ENCODE peak calls at places on chromosomes 1 and 21, in eight cellular contexts. One of them, this sample, is unnamed.

GRCh38 chr1:42052300-42052699 is 100.9 kb upstream of the GUCA2B start:
- DNase-seq in lower leg skin: no peak
- DNase-seq in A549: no peak
- DNase-seq in adipocyte: peak
- DNase-seq in mesenchymal stem cell: no peak
- DNase-seq in heart left ventricle: no peak
- DNase-seq in heart right ventricle: no peak
- DNase-seq in CD8-positive, alpha-beta T cell: no peak
- DNase-seq in this sample: no peak

GRCh38 chr1:189619682-189620332 is 857.9 kb downstream of the BRINP3 start:
- DNase-seq in CD8-positive, alpha-beta T cell: no peak
- DNase-seq in A549: peak
- DNase-seq in heart right ventricle: no peak
- DNase-seq in adipocyte: peak
- DNase-seq in mesenchymal stem cell: peak
- DNase-seq in lower leg skin: no peak
- DNase-seq in heart left ventricle: no peak
- DNase-seq in this sample: no peak

GRCh38 chr1:63857478-63857877 is 83.7 kb downstream of the ROR1 start:
- DNase-seq in heart left ventricle: no peak
- DNase-seq in adipocyte: no peak
- DNase-seq in mesenchymal stem cell: no peak
- DNase-seq in A549: no peak
- DNase-seq in CD8-positive, alpha-beta T cell: no peak
- DNase-seq in lower leg skin: no peak
- DNase-seq in heart right ventricle: no peak
- DNase-seq in this sample: no peak

GRCh38 chr21:32356874-32357395 is 35.9 kb downstream of the URB1 start:
- DNase-seq in mesenchymal stem cell: no peak
- DNase-seq in CD8-positive, alpha-beta T cell: no peak
- DNase-seq in lower leg skin: no peak
- DNase-seq in adipocyte: no peak
- DNase-seq in heart right ventricle: no peak
- DNase-seq in heart left ventricle: no peak
- DNase-seq in A549: no peak
- DNase-seq in this sample: no peak

GRCh38 chr1:226867461-226868054 is 2.9 kb upstream of the PSEN2 start:
- DNase-seq in heart left ventricle: no peak
- DNase-seq in lower leg skin: no peak
- DNase-seq in mesenchymal stem cell: no peak
- DNase-seq in CD8-positive, alpha-beta T cell: no peak
- DNase-seq in A549: no peak
- DNase-seq in heart right ventricle: no peak
- DNase-seq in adipocyte: no peak
- DNase-seq in this sample: no peak

GRCh38 chr21:29302340-29302991 is 3.7 kb downstream of the BACH1 start:
- DNase-seq in CD8-positive, alpha-beta T cell: no peak
- DNase-seq in heart left ventricle: no peak
- DNase-seq in heart right ventricle: no peak
- DNase-seq in mesenchymal stem cell: peak
- DNase-seq in adipocyte: no peak
- DNase-seq in lower leg skin: no peak
- DNase-seq in A549: no peak
- DNase-seq in this sample: peak

GRCh38 chr1:161197560-161198205 is 1.2 kb downstream of the ADAMTS4 start:
- DNase-seq in heart left ventricle: no peak
- DNase-seq in CD8-positive, alpha-beta T cell: no peak
- DNase-seq in heart right ventricle: no peak
- DNase-seq in mesenchymal stem cell: no peak
- DNase-seq in A549: no peak
- DNase-seq in adipocyte: no peak
- DNase-seq in lower leg skin: peak
- DNase-seq in this sample: no peak

GRCh38 chr1:41898191-41898713 is 20.5 kb downstream of the HIVEP3 start:
- DNase-seq in lower leg skin: no peak
- DNase-seq in heart right ventricle: no peak
- DNase-seq in CD8-positive, alpha-beta T cell: peak
- DNase-seq in mesenchymal stem cell: peak
- DNase-seq in A549: no peak
- DNase-seq in adipocyte: no peak
- DNase-seq in heart left ventricle: no peak
- DNase-seq in this sample: peak

GRCh38 chr1:242398351-242398750 is 126.1 kb downstream of the PLD5 start:
- DNase-seq in lower leg skin: no peak
- DNase-seq in CD8-positive, alpha-beta T cell: no peak
- DNase-seq in heart left ventricle: no peak
- DNase-seq in mesenchymal stem cell: no peak
- DNase-seq in heart right ventricle: no peak
- DNase-seq in A549: no peak
- DNase-seq in adipocyte: no peak
- DNase-seq in this sample: no peak

GRCh38 chr1:111895456-111895855 is 94.0 kb downstream of the KCND3 start:
- DNase-seq in lower leg skin: no peak
- DNase-seq in adipocyte: no peak
- DNase-seq in A549: no peak
- DNase-seq in CD8-positive, alpha-beta T cell: no peak
- DNase-seq in mesenchymal stem cell: no peak
- DNase-seq in heart left ventricle: no peak
- DNase-seq in heart right ventricle: no peak
- DNase-seq in this sample: no peak

GRCh38 chr1:97907886-97908285 is 12.9 kb downstream of the DPYD start:
- DNase-seq in adipocyte: no peak
- DNase-seq in heart left ventricle: no peak
- DNase-seq in A549: no peak
- DNase-seq in CD8-positive, alpha-beta T cell: no peak
- DNase-seq in lower leg skin: no peak
- DNase-seq in mesenchymal stem cell: no peak
- DNase-seq in heart right ventricle: no peak
- DNase-seq in this sample: no peak

GRCh38 chr1:226438007-226438406 is 30.1 kb upstream of the PARP1 start:
- DNase-seq in mesenchymal stem cell: peak
- DNase-seq in A549: no peak
- DNase-seq in lower leg skin: no peak
- DNase-seq in adipocyte: no peak
- DNase-seq in heart left ventricle: no peak
- DNase-seq in heart right ventricle: no peak
- DNase-seq in CD8-positive, alpha-beta T cell: no peak
- DNase-seq in this sample: no peak

GRCh38 chr1:95013948-95014574 is 58.7 kb downstream of the ALG14 start:
- DNase-seq in heart right ventricle: no peak
- DNase-seq in heart left ventricle: no peak
- DNase-seq in A549: no peak
- DNase-seq in adipocyte: no peak
- DNase-seq in mesenchymal stem cell: no peak
- DNase-seq in lower leg skin: no peak
- DNase-seq in CD8-positive, alpha-beta T cell: no peak
- DNase-seq in this sample: no peak

GRCh38 chr1:151615711-151616504 is 4.1 kb downstream of the SNX27 start:
- DNase-seq in heart right ventricle: no peak
- DNase-seq in CD8-positive, alpha-beta T cell: no peak
- DNase-seq in heart left ventricle: no peak
- DNase-seq in adipocyte: no peak
- DNase-seq in mesenchymal stem cell: no peak
- DNase-seq in A549: no peak
- DNase-seq in lower leg skin: no peak
- DNase-seq in this sample: no peak

GRCh38 chr1:3419415-3420204 is 34.9 kb upstream of the ARHGEF16 start:
- DNase-seq in adipocyte: no peak
- DNase-seq in lower leg skin: no peak
- DNase-seq in A549: no peak
- DNase-seq in mesenchymal stem cell: no peak
- DNase-seq in heart left ventricle: no peak
- DNase-seq in heart right ventricle: no peak
- DNase-seq in CD8-positive, alpha-beta T cell: no peak
- DNase-seq in this sample: no peak

GRCh38 chr1:24142546-24143431 is at the start of gene IL22RA1:
- DNase-seq in CD8-positive, alpha-beta T cell: no peak
- DNase-seq in heart left ventricle: no peak
- DNase-seq in heart right ventricle: no peak
- DNase-seq in adipocyte: no peak
- DNase-seq in A549: peak
- DNase-seq in mesenchymal stem cell: peak
- DNase-seq in lower leg skin: no peak
- DNase-seq in this sample: no peak

GRCh38 chr1:203440780-203441179 is 34.8 kb upstream of the PRELP start:
- DNase-seq in mesenchymal stem cell: peak
- DNase-seq in heart left ventricle: peak
- DNase-seq in adipocyte: peak
- DNase-seq in heart right ventricle: peak
- DNase-seq in CD8-positive, alpha-beta T cell: no peak
- DNase-seq in A549: no peak
- DNase-seq in lower leg skin: peak
- DNase-seq in this sample: peak

GRCh38 chr21:41369915-41370839 is 8.3 kb downstream of the MX2 start:
- DNase-seq in A549: no peak
- DNase-seq in CD8-positive, alpha-beta T cell: peak
- DNase-seq in heart right ventricle: no peak
- DNase-seq in mesenchymal stem cell: peak
- DNase-seq in heart left ventricle: no peak
- DNase-seq in adipocyte: no peak
- DNase-seq in lower leg skin: peak
- DNase-seq in this sample: peak

GRCh38 chr21:41571938-41572510 is 64.1 kb upstream of the TMPRSS2 start:
- DNase-seq in lower leg skin: no peak
- DNase-seq in CD8-positive, alpha-beta T cell: no peak
- DNase-seq in heart right ventricle: no peak
- DNase-seq in mesenchymal stem cell: no peak
- DNase-seq in heart left ventricle: no peak
- DNase-seq in adipocyte: no peak
- DNase-seq in A549: no peak
- DNase-seq in this sample: no peak

GRCh38 chr1:228181635-228182034 is 16.0 kb downstream of the IBA57 start:
- DNase-seq in heart right ventricle: no peak
- DNase-seq in CD8-positive, alpha-beta T cell: no peak
- DNase-seq in A549: no peak
- DNase-seq in mesenchymal stem cell: no peak
- DNase-seq in lower leg skin: peak
- DNase-seq in heart left ventricle: no peak
- DNase-seq in adipocyte: no peak
- DNase-seq in this sample: no peak

GRCh38 chr1:66778969-66779368 is 22.1 kb downstream of the INSL5 start:
- DNase-seq in adipocyte: no peak
- DNase-seq in lower leg skin: no peak
- DNase-seq in A549: no peak
- DNase-seq in heart left ventricle: no peak
- DNase-seq in CD8-positive, alpha-beta T cell: no peak
- DNase-seq in heart right ventricle: no peak
- DNase-seq in mesenchymal stem cell: no peak
- DNase-seq in this sample: no peak
- H3K4me3 ChIP-seq in adipocyte: peak
- H3K4me3 ChIP-seq in lower leg skin: no peak
- H3K4me3 ChIP-seq in A549: no peak
- H3K4me3 ChIP-seq in heart left ventricle: no peak
- H3K4me3 ChIP-seq in CD8-positive, alpha-beta T cell: no peak
- H3K4me3 ChIP-seq in heart right ventricle: no peak
- H3K4me3 ChIP-seq in mesenchymal stem cell: no peak
- H3K4me3 ChIP-seq in this sample: no peak

DNA sequence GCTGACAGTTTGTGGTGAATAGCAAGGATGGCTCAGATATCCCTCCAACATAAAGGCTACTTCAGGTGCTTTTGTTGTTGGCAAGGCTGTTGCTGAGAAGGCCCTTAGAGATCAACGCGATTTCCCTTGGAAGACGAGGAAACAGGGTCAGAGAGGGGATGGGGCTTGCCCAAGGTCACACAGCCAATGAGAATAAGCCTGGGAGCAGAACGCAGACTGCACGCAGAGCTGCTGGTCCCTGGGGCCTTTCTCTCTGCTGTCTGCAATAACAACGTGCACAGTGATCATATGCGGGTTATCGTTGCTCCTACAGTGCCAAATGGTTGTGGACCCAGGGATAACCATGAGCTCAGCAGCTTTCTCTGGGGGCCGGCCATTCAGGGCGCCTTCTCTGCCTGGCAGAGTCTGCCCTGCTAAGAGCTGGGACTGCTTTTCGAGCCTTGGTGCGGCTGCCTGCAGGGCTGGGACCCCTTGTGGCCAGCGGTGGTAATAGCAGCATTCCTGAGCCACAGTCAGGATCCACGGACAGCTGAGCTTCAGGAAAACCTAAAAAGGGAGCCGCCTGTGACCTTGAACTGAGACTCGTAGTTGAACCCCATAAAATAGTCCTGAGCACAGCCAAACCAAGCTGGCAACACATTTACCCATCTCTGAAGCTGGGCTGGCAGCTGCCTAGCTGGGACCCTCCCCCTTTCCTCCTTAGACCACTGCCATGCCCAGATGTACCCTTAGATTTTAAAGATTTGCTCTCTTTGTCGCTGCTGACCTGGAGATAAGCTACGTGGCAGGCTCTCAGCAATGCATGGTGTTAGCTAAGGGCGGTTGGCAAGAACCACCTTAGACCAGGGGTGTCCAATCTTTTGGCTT is 39.8 kb downstream of the HTR6 start:
- DNase-seq in heart right ventricle: peak
- DNase-seq in lower leg skin: peak
- DNase-seq in adipocyte: peak
- DNase-seq in heart left ventricle: peak
- DNase-seq in A549: peak
- DNase-seq in mesenchymal stem cell: peak
- DNase-seq in CD8-positive, alpha-beta T cell: peak
- DNase-seq in this sample: peak
- H3K4me3 ChIP-seq in heart right ventricle: no peak
- H3K4me3 ChIP-seq in lower leg skin: no peak
- H3K4me3 ChIP-seq in adipocyte: no peak
- H3K4me3 ChIP-seq in heart left ventricle: no peak
- H3K4me3 ChIP-seq in A549: no peak
- H3K4me3 ChIP-seq in mesenchymal stem cell: no peak
- H3K4me3 ChIP-seq in CD8-positive, alpha-beta T cell: no peak
- H3K4me3 ChIP-seq in this sample: no peak

GRCh38 chr1:118982816-118983557 is 5.2 kb downstream of the TBX15 start:
- DNase-seq in heart left ventricle: no peak
- DNase-seq in A549: no peak
- DNase-seq in adipocyte: no peak
- DNase-seq in heart right ventricle: no peak
- DNase-seq in lower leg skin: no peak
- DNase-seq in mesenchymal stem cell: no peak
- DNase-seq in CD8-positive, alpha-beta T cell: no peak
- DNase-seq in this sample: no peak
- H3K4me3 ChIP-seq in heart left ventricle: no peak
- H3K4me3 ChIP-seq in A549: no peak
- H3K4me3 ChIP-seq in adipocyte: peak
- H3K4me3 ChIP-seq in heart right ventricle: no peak
- H3K4me3 ChIP-seq in lower leg skin: no peak
- H3K4me3 ChIP-seq in mesenchymal stem cell: peak
- H3K4me3 ChIP-seq in CD8-positive, alpha-beta T cell: no peak
- H3K4me3 ChIP-seq in this sample: no peak

DNA sequence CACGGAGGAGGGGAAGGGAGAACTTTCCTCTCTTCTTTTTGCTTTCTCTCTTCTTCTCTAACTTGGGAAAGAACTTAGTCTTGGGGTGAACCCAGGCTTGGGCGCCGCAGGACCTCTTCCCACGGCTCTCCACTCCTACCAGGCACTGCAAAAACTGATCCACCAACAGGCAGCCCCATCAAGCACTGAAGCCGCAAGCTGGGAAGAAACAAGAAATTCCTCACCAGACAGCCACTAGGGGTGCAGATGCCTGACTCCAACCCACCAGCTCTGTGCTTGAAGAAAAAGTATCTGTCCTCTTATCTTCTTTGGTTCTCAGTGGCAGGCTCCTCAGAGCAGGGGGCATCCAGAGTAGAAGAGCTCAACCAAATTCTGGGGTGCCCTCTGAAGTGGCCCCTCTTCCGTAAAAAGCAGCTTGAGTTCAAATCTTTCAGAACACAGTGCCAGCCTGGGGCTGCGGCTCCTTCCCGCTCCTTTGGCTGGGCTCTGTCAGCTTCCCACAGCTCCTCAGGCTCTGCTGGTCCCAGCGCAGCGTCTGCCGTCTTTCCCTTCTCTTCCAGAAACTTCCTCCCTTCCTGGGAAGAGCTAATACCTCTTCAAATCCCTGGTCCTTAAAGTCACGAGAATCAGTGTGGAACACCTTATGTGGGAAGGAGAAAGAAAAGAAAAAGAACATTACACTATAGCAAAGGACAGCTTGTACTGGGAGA is 2.4 kb downstream of the SLC41A1 start:
- DNase-seq in adipocyte: peak
- DNase-seq in mesenchymal stem cell: peak
- DNase-seq in heart left ventricle: no peak
- DNase-seq in CD8-positive, alpha-beta T cell: no peak
- DNase-seq in heart right ventricle: no peak
- DNase-seq in lower leg skin: no peak
- DNase-seq in A549: peak
- DNase-seq in this sample: no peak
- H3K4me3 ChIP-seq in adipocyte: no peak
- H3K4me3 ChIP-seq in mesenchymal stem cell: no peak
- H3K4me3 ChIP-seq in heart left ventricle: peak
- H3K4me3 ChIP-seq in CD8-positive, alpha-beta T cell: no peak
- H3K4me3 ChIP-seq in heart right ventricle: peak
- H3K4me3 ChIP-seq in lower leg skin: no peak
- H3K4me3 ChIP-seq in A549: no peak
- H3K4me3 ChIP-seq in this sample: peak